ENCODE peak calls at places on chromosomes 4 and X, in seven cellular contexts. One of them, this sample, is unnamed.
A peak's percentile ranks its signal among the peaks of the same experiment; 100 is the strongest.

GRCh38 chr4:31124008-31124645 is 404.0 kb downstream of the PCDH7 start:
- DNase-seq in K562: no peak
- DNase-seq in H1: no peak
- DNase-seq in HCT116: no peak
- DNase-seq in GM12878: no peak
- DNase-seq in SK-N-SH: no peak
- DNase-seq in HepG2: no peak
- DNase-seq in this sample: no peak

GRCh38 chrX:11665144-11666040 is at the start of gene ARHGAP6:
- DNase-seq in K562: no peak
- DNase-seq in H1: peak; percentile 55
- DNase-seq in HCT116: no peak
- DNase-seq in GM12878: no peak
- DNase-seq in SK-N-SH: peak; percentile 41
- DNase-seq in HepG2: no peak
- DNase-seq in this sample: peak; percentile 43

GRCh38 chr4:126727461-126727860 is 905.3 kb upstream of the INTU start:
- DNase-seq in K562: peak; percentile 21
- DNase-seq in H1: no peak
- DNase-seq in HCT116: no peak
- DNase-seq in GM12878: no peak
- DNase-seq in SK-N-SH: no peak
- DNase-seq in HepG2: no peak
- DNase-seq in this sample: no peak

GRCh38 chr4:8129785-8130184 is 28.8 kb downstream of the ABLIM2 start:
- DNase-seq in K562: no peak
- DNase-seq in H1: no peak
- DNase-seq in HCT116: no peak
- DNase-seq in GM12878: no peak
- DNase-seq in SK-N-SH: no peak
- DNase-seq in HepG2: no peak
- DNase-seq in this sample: no peak

GRCh38 chrX:50081282-50081955 is 119.4 kb downstream of the AKAP4 start:
- DNase-seq in K562: no peak
- DNase-seq in H1: peak; percentile 43
- DNase-seq in HCT116: no peak
- DNase-seq in GM12878: no peak
- DNase-seq in SK-N-SH: peak; percentile 27
- DNase-seq in HepG2: peak; percentile 10
- DNase-seq in this sample: peak; percentile 42

GRCh38 chr4:46389301-46389761 is 597 bp downstream of the GABRA2 start:
- DNase-seq in K562: no peak
- DNase-seq in H1: peak; percentile 56
- DNase-seq in HCT116: no peak
- DNase-seq in GM12878: no peak
- DNase-seq in SK-N-SH: peak; percentile 15
- DNase-seq in HepG2: peak; percentile 2
- DNase-seq in this sample: no peak

GRCh38 chrX:118367338-118367737 is 21.4 kb downstream of the WDR44 start:
- DNase-seq in K562: no peak
- DNase-seq in H1: no peak
- DNase-seq in HCT116: no peak
- DNase-seq in GM12878: no peak
- DNase-seq in SK-N-SH: no peak
- DNase-seq in HepG2: no peak
- DNase-seq in this sample: no peak

GRCh38 chr4:124526321-124526720 is 186.2 kb downstream of the ANKRD50 start:
- DNase-seq in K562: no peak
- DNase-seq in H1: no peak
- DNase-seq in HCT116: no peak
- DNase-seq in GM12878: no peak
- DNase-seq in SK-N-SH: no peak
- DNase-seq in HepG2: no peak
- DNase-seq in this sample: no peak

GRCh38 chr4:7581477-7581876 is 146.7 kb upstream of the PSAPL1 start:
- DNase-seq in K562: peak; percentile 63
- DNase-seq in H1: peak; percentile 71
- DNase-seq in HCT116: no peak
- DNase-seq in GM12878: no peak
- DNase-seq in SK-N-SH: no peak
- DNase-seq in HepG2: no peak
- DNase-seq in this sample: peak; percentile 62

GRCh38 chr4:152591361-152591760 is 55.5 kb upstream of the FBXW7 start:
- DNase-seq in K562: no peak
- DNase-seq in H1: peak; percentile 86
- DNase-seq in HCT116: no peak
- DNase-seq in GM12878: no peak
- DNase-seq in SK-N-SH: no peak
- DNase-seq in HepG2: no peak
- DNase-seq in this sample: no peak

GRCh38 chr4:46270986-46271596 is 118.8 kb downstream of the GABRA2 start:
- DNase-seq in K562: peak; percentile 11
- DNase-seq in H1: no peak
- DNase-seq in HCT116: no peak
- DNase-seq in GM12878: peak; percentile 4
- DNase-seq in SK-N-SH: peak; percentile 4
- DNase-seq in HepG2: peak; percentile 17
- DNase-seq in this sample: no peak

GRCh38 chr4:107011312-107011711 is 24.8 kb downstream of the DKK2 start:
- DNase-seq in K562: no peak
- DNase-seq in H1: no peak
- DNase-seq in HCT116: no peak
- DNase-seq in GM12878: no peak
- DNase-seq in SK-N-SH: no peak
- DNase-seq in HepG2: no peak
- DNase-seq in this sample: no peak

GRCh38 chrX:130625381-130625780 is 223.6 kb downstream of the RBMX2 start:
- DNase-seq in K562: no peak
- DNase-seq in H1: no peak
- DNase-seq in HCT116: no peak
- DNase-seq in GM12878: no peak
- DNase-seq in SK-N-SH: no peak
- DNase-seq in HepG2: no peak
- DNase-seq in this sample: no peak

GRCh38 chr4:23194751-23195150 is 502.0 kb downstream of the GBA3 start:
- DNase-seq in K562: no peak
- DNase-seq in H1: no peak
- DNase-seq in HCT116: no peak
- DNase-seq in GM12878: no peak
- DNase-seq in SK-N-SH: no peak
- DNase-seq in HepG2: no peak
- DNase-seq in this sample: no peak

GRCh38 chr4:140331245-140331644 is 42.2 kb upstream of the SCOC start:
- DNase-seq in K562: no peak
- DNase-seq in H1: no peak
- DNase-seq in HCT116: no peak
- DNase-seq in GM12878: no peak
- DNase-seq in SK-N-SH: no peak
- DNase-seq in HepG2: no peak
- DNase-seq in this sample: no peak

GRCh38 chrX:22952011-22952410 is 47.7 kb upstream of the DDX53 start:
- DNase-seq in K562: no peak
- DNase-seq in H1: no peak
- DNase-seq in HCT116: no peak
- DNase-seq in GM12878: no peak
- DNase-seq in SK-N-SH: peak; percentile 5
- DNase-seq in HepG2: no peak
- DNase-seq in this sample: peak; percentile 11

GRCh38 chr4:8709050-8709728 is 116.6 kb downstream of the CPZ start:
- DNase-seq in K562: no peak
- DNase-seq in H1: peak; percentile 27
- DNase-seq in HCT116: no peak
- DNase-seq in GM12878: no peak
- DNase-seq in SK-N-SH: peak; percentile 5
- DNase-seq in HepG2: no peak
- DNase-seq in this sample: no peak

GRCh38 chr4:144809056-144809640 is 163.2 kb downstream of the HHIP start:
- DNase-seq in K562: no peak
- DNase-seq in H1: peak; percentile 49
- DNase-seq in HCT116: no peak
- DNase-seq in GM12878: no peak
- DNase-seq in SK-N-SH: no peak
- DNase-seq in HepG2: no peak
- DNase-seq in this sample: no peak

GRCh38 chr4:108345862-108346530 is 177.3 kb upstream of the LEF1 start:
- DNase-seq in K562: no peak
- DNase-seq in H1: no peak
- DNase-seq in HCT116: no peak
- DNase-seq in GM12878: no peak
- DNase-seq in SK-N-SH: no peak
- DNase-seq in HepG2: no peak
- DNase-seq in this sample: no peak

GRCh38 chr4:72295966-72296557 is 264.3 kb downstream of the NPFFR2 start:
- DNase-seq in K562: peak; percentile 46
- DNase-seq in H1: no peak
- DNase-seq in HCT116: peak; percentile 15
- DNase-seq in GM12878: no peak
- DNase-seq in SK-N-SH: peak; percentile 48
- DNase-seq in HepG2: peak; percentile 20
- DNase-seq in this sample: no peak

GRCh38 chr4:60737858-60738257 is 462.3 kb upstream of the ADGRL3 start:
- DNase-seq in K562: no peak
- DNase-seq in H1: no peak
- DNase-seq in HCT116: no peak
- DNase-seq in GM12878: no peak
- DNase-seq in SK-N-SH: no peak
- DNase-seq in HepG2: no peak
- DNase-seq in this sample: no peak

GRCh38 chr4:7585768-7586167 is 151.0 kb upstream of the PSAPL1 start:
- DNase-seq in K562: no peak
- DNase-seq in H1: no peak
- DNase-seq in HCT116: no peak
- DNase-seq in GM12878: no peak
- DNase-seq in SK-N-SH: no peak
- DNase-seq in HepG2: no peak
- DNase-seq in this sample: no peak

GRCh38 chr4:159048166-159048886 is 54.6 kb upstream of the RAPGEF2 start:
- DNase-seq in K562: peak; percentile 35
- DNase-seq in H1: no peak
- DNase-seq in HCT116: no peak
- DNase-seq in GM12878: no peak
- DNase-seq in SK-N-SH: peak; percentile 48
- DNase-seq in HepG2: peak; percentile 84
- DNase-seq in this sample: no peak

GRCh38 chr4:77433102-77433733 is 172.4 kb upstream of the CXCL13 start:
- DNase-seq in K562: peak; percentile 11
- DNase-seq in H1: no peak
- DNase-seq in HCT116: peak; percentile 42
- DNase-seq in GM12878: peak; percentile 7
- DNase-seq in SK-N-SH: peak; percentile 40
- DNase-seq in HepG2: peak; percentile 53
- DNase-seq in this sample: peak; percentile 22

GRCh38 chr4:88533937-88534750 is 10.6 kb upstream of the PYURF start:
- DNase-seq in K562: no peak
- DNase-seq in H1: no peak
- DNase-seq in HCT116: no peak
- DNase-seq in GM12878: no peak
- DNase-seq in SK-N-SH: no peak
- DNase-seq in HepG2: no peak
- DNase-seq in this sample: no peak

GRCh38 chr4:147596377-147596776 is 20.8 kb upstream of the TMEM184C start:
- DNase-seq in K562: no peak
- DNase-seq in H1: no peak
- DNase-seq in HCT116: peak; percentile 7
- DNase-seq in GM12878: no peak
- DNase-seq in SK-N-SH: no peak
- DNase-seq in HepG2: no peak
- DNase-seq in this sample: no peak

GRCh38 chr4:95929448-95930064 is 89.7 kb downstream of the PDHA2 start:
- DNase-seq in K562: no peak
- DNase-seq in H1: no peak
- DNase-seq in HCT116: peak; percentile 16
- DNase-seq in GM12878: no peak
- DNase-seq in SK-N-SH: no peak
- DNase-seq in HepG2: no peak
- DNase-seq in this sample: no peak

GRCh38 chrX:72057331-72057730 is 74.4 kb downstream of the RTL5 start:
- DNase-seq in K562: no peak
- DNase-seq in H1: no peak
- DNase-seq in HCT116: no peak
- DNase-seq in GM12878: no peak
- DNase-seq in SK-N-SH: no peak
- DNase-seq in HepG2: no peak
- DNase-seq in this sample: no peak

GRCh38 chrX:64427281-64427680 is 32.0 kb upstream of the MTMR8 start:
- DNase-seq in K562: no peak
- DNase-seq in H1: no peak
- DNase-seq in HCT116: no peak
- DNase-seq in GM12878: no peak
- DNase-seq in SK-N-SH: no peak
- DNase-seq in HepG2: no peak
- DNase-seq in this sample: no peak

GRCh38 chr4:151475338-151475737 is 66.4 kb downstream of the FHIP1A start:
- DNase-seq in K562: no peak
- DNase-seq in H1: no peak
- DNase-seq in HCT116: no peak
- DNase-seq in GM12878: no peak
- DNase-seq in SK-N-SH: no peak
- DNase-seq in HepG2: no peak
- DNase-seq in this sample: no peak
- TF ChIP-seq YY1 in K562: no peak
- TF ChIP-seq YY1 in H1: no peak
- TF ChIP-seq YY1 in HCT116: no peak
- TF ChIP-seq YY1 in GM12878: no peak
- TF ChIP-seq YY1 in SK-N-SH: no peak
- TF ChIP-seq YY1 in HepG2: no peak
- TF ChIP-seq YY1 in this sample: no peak

GRCh38 chrX:78997870-78998558 is 52.8 kb downstream of the P2RY10 start:
- DNase-seq in K562: no peak
- DNase-seq in H1: no peak
- DNase-seq in HCT116: no peak
- DNase-seq in GM12878: no peak
- DNase-seq in SK-N-SH: no peak
- DNase-seq in HepG2: no peak
- DNase-seq in this sample: no peak
- H3K4me1 ChIP-seq in K562: no peaks in the 10 kb centered on the region
- H3K4me1 ChIP-seq in H1: no peaks in the 10 kb centered on the region
- H3K4me1 ChIP-seq in HCT116: no peaks in the 10 kb centered on the region
- H3K4me1 ChIP-seq in GM12878: no peaks in the 10 kb centered on the region
- H3K4me1 ChIP-seq in SK-N-SH: no peaks in the 10 kb centered on the region
- H3K4me1 ChIP-seq in HepG2: no peaks in the 10 kb centered on the region
- H3K4me1 ChIP-seq in this sample: no peaks in the 10 kb centered on the region

DNA sequence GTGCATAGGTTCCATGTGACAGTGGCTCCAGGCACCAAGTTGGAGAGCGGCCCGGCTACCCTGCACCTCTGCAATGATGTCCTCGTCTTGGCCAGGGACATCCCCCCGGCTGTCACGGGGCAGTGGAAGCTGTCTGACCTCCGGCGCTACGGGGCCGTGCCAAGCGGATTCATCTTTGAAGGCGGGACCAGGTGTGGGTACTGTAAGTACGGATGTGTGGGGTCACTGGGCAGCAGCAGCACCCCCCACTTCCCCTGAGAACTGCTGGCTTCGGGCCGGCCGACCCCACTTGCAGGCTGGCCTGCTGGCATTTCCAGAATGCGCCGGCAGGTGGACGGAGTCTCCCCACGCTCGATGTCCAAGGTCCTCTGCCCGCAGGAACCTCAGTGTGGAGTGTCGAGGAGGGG is 13.2 kb downstream of the DOK7 start:
- DNase-seq in K562: no peak
- DNase-seq in H1: no peak
- DNase-seq in HCT116: no peak
- DNase-seq in GM12878: no peak
- DNase-seq in SK-N-SH: no peak
- DNase-seq in HepG2: peak; percentile 29
- DNase-seq in this sample: no peak
- H3K4me3 ChIP-seq in K562: no peak overlapping the region
- H3K4me3 ChIP-seq in H1: no peak overlapping the region
- H3K4me3 ChIP-seq in HCT116: no peak overlapping the region
- H3K4me3 ChIP-seq in GM12878: no peak overlapping the region
- H3K4me3 ChIP-seq in SK-N-SH: no peak overlapping the region
- H3K4me3 ChIP-seq in HepG2: no peak overlapping the region
- H3K4me3 ChIP-seq in this sample: no peak overlapping the region

GRCh38 chr4:138003248-138003647 is 238.9 kb downstream of the SLC7A11 start:
- DNase-seq in K562: no peak
- DNase-seq in H1: no peak
- DNase-seq in HCT116: no peak
- DNase-seq in GM12878: no peak
- DNase-seq in SK-N-SH: no peak
- DNase-seq in HepG2: no peak
- DNase-seq in this sample: no peak
- TF ChIP-seq YY1 in K562: no peak
- TF ChIP-seq YY1 in H1: no peak
- TF ChIP-seq YY1 in HCT116: no peak
- TF ChIP-seq YY1 in GM12878: no peak
- TF ChIP-seq YY1 in SK-N-SH: no peak
- TF ChIP-seq YY1 in HepG2: no peak
- TF ChIP-seq YY1 in this sample: no peak